ENCODE peak calls at places on chromosomes 3 and 15, in nine cellular contexts. K, C, U, O, I, M, J, Z and F are unnamed samples.

GRCh38 chr3:128357538-128357937 is 109.2 kb downstream of the DNAJB8 start:
- DNase-seq in O (no peak), C (peak), I (no peak), K (no peak), Z (no peak), J (no peak), U (no peak), M (peak), F (no peak)

GRCh38 chr15:93646193-93646592 is 557.2 kb upstream of the RGMA start:
- DNase-seq in M (no peak), J (no peak), U (no peak), Z (no peak), I (no peak), C (no peak), O (no peak), K (no peak), F (no peak)

GRCh38 chr3:128076783-128077624 is 24.8 kb downstream of the SEC61A1 start:
- DNase-seq in I (no peak), C (no peak), M (peak), O (no peak), U (peak), J (no peak), K (no peak), Z (peak), F (no peak)

GRCh38 chr15:26729581-26729980 is 43.3 kb downstream of the GABRB3 start:
- DNase-seq in M (no peak), O (no peak), I (no peak), U (no peak), Z (no peak), K (no peak), C (no peak), J (no peak), F (no peak)

GRCh38 chr3:71389911-71390573 is 193.5 kb downstream of the FOXP1 start:
- DNase-seq in J (no peak), M (peak), I (no peak), Z (peak), U (no peak), O (peak), C (peak), K (peak), F (peak)

GRCh38 chr3:72694398-72694797 is 153.8 kb downstream of the SHQ1 start:
- DNase-seq in K (peak), O (no peak), M (no peak), U (peak), J (no peak), I (no peak), C (no peak), Z (no peak), F (no peak)

GRCh38 chr15:59562787-59563186 is 48.8 kb upstream of the GCNT3 start:
- DNase-seq in I (no peak), M (no peak), C (no peak), Z (no peak), O (no peak), U (no peak), J (no peak), K (no peak), F (no peak)

GRCh38 chr3:187120324-187120723 is 19.0 kb downstream of the RPL39L start:
- DNase-seq in C (no peak), K (no peak), I (no peak), Z (no peak), J (no peak), O (no peak), U (no peak), M (no peak), F (no peak)

GRCh38 chr3:142724682-142725351 is 983 bp downstream of the TRPC1 start:
- DNase-seq in M (peak), Z (peak), C (no peak), K (peak), J (no peak), O (peak), U (peak), I (no peak), F (peak)

GRCh38 chr3:141431411-141432378 is 55.1 kb upstream of the RASA2 start:
- DNase-seq in U (peak), Z (no peak), I (no peak), O (no peak), K (no peak), C (peak), J (no peak), M (no peak), F (no peak)

GRCh38 chr3:159804726-159805410 is 183.8 kb upstream of the IL12A start:
- DNase-seq in Z (peak), J (no peak), K (peak), M (no peak), U (peak), I (peak), O (peak), C (no peak), F (no peak)

GRCh38 chr3:18586076-18586475 is 160.9 kb upstream of the SATB1 start:
- DNase-seq in U (no peak), J (no peak), K (no peak), C (no peak), O (no peak), I (no peak), Z (no peak), M (no peak), F (no peak)

GRCh38 chr3:126304291-126304690 is 52.9 kb downstream of the KLF15 start:
- DNase-seq in O (no peak), K (no peak), M (no peak), C (no peak), J (no peak), U (no peak), Z (no peak), I (no peak), F (no peak)

GRCh38 chr15:38216763-38217162 is 35.9 kb upstream of the SPRED1 start:
- DNase-seq in C (no peak), J (no peak), M (no peak), I (no peak), Z (no peak), O (no peak), U (peak), K (no peak), F (no peak)

DNA sequence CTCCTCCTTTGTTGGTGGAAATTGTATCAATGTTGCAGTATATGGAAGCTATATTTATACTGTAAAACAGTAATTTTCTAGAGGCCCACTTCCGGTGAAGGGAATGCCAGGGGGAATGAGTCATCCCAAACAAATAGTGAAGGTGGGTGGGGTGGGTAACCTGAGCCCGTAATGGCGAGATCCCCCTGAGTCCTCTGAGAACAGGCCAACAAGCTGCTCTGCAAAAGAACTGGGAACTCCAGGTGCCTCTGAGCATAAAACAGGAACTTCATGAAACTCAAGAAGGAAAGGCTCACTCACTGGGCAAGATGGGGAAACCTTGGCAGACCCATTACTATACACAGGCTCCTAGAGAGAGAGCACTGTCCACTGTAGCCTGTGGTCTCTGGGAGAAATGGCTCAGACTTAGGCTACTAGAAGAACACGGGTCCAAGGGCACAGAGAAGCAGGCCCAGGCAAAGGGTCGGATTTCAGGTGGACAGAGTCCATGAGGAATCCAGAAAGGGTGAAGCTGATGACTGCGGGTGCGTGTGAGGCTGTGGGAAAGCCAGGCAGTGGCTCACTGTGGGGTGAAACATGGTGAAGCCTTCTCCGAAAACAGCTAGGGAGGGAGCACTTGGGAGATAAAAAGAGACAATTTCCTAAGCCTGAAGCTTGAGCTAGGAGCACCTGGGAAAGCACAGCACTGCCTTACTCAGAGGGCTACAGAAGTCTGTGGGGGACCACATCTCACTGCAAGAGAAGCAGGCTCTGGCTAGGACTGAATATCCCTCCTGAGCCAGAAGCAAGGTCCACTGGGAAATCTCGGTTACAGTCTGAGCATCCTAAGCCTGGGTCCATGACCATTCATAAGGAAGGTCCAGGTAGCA is 19.8 kb downstream of the LARP6 start:
- DNase-seq in Z (no peak), M (no peak), K (peak), J (no peak), O (no peak), U (peak), C (no peak), I (no peak), F (no peak)
- H3K4me3 ChIP-seq in Z (no peak), M (no peak), K (no peak), J (no peak), O (no peak), U (no peak), C (no peak), I (no peak), F (no peak)

GRCh38 chr3:111229301-111229700 is 157.7 kb downstream of the NECTIN3 start:
- DNase-seq in K (no peak), Z (no peak), J (no peak), U (no peak), C (no peak), O (no peak), M (no peak), I (no peak), F (no peak)
- TF ChIP-seq CTCF in K (no peak), Z (no peak), J (no peak), U (no peak), C (no peak), O (no peak), M (no peak), I (no peak), F (no peak)

GRCh38 chr15:63597821-63598220 is 634 bp downstream of the FBXL22 start:
- DNase-seq in M (no peak), U (no peak), K (no peak), C (no peak), J (no peak), I (no peak), O (no peak), Z (no peak), F (no peak)
- H3K4me3 ChIP-seq in M (no peak), U (no peak), K (no peak), C (no peak), J (peak), I (no peak), O (peak), Z (peak), F (no peak)

DNA sequence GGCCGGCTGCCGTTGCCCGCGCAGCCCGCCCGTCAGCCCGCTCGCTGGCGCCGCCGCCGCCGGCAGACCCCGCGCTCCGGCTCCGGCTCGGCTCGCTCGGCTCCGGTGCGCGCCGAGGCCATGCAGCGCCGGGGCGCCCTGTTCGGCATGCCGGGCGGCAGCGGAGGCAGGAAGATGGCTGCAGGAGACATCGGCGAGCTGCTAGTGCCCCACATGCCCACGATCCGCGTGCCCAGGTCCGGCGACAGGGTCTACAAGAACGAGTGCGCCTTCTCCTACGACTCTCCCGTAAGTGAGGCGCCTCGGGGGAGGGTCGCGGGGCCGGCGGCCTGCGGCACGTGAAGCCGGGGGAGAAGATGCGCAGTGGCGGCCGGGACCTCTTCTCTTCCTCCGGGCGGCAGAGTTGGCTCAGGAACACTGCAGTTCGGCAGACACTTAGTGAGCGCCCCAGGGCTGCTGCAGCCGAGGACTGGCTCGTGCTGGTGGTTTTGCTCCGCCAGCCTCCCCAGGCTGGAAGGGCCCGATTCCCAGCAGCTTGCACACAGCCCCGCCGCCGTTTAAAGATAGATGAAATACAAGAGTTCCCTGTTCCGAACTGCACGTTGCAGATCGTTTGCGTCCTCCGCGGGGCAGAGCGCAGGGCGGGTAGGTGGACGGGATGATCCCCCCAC is 401 bp downstream of the USP13 start:
- DNase-seq in C (peak), K (peak), Z (peak), M (peak), I (peak), J (no peak), O (peak), U (peak), F (peak)
- TF ChIP-seq CTCF in C (peak), K (peak), Z (no peak), M (no peak), I (no peak), J (no peak), O (no peak), U (peak), F (no peak)

GRCh38 chr15:91329914-91330313 is 229.9 kb downstream of the SV2B start:
- DNase-seq in M (no peak), J (no peak), I (no peak), K (no peak), U (no peak), Z (no peak), O (no peak), C (no peak), F (no peak)
- H3K4me3 ChIP-seq in M (no peak), J (no peak), I (no peak), K (no peak), U (no peak), Z (no peak), O (no peak), C (no peak), F (no peak)